ENCODE peak calls at places on chromosome 21, in nine cellular contexts. One of them, this sample, is unnamed.

GRCh38 chr21:36606292-36606982 is 92.5 kb upstream of the SIM2 start:
- DNase-seq in GM19239: no peak
- DNase-seq in MCF 10A: no peak
- DNase-seq in Right ventricle myocardium superior: no peak
- DNase-seq in anterior cingulate cortex: no peak
- DNase-seq in NCI-H1092 treated with DMSO at 0.1 percent for 48 hours: no peak
- DNase-seq in T47D: no peak
- DNase-seq in progenitor cell of endocrine pancreas: no peak
- DNase-seq in IMR-90: no peak
- DNase-seq in this sample: no peak

GRCh38 chr21:44332965-44333364 is 6.2 kb downstream of the CFAP410 start:
- DNase-seq in T47D: no peak
- DNase-seq in anterior cingulate cortex: no peak
- DNase-seq in NCI-H1092 treated with DMSO at 0.1 percent for 48 hours: no peak
- DNase-seq in MCF 10A: no peak
- DNase-seq in GM19239: no peak
- DNase-seq in Right ventricle myocardium superior: no peak
- DNase-seq in IMR-90: no peak
- DNase-seq in progenitor cell of endocrine pancreas: no peak
- DNase-seq in this sample: no peak

GRCh38 chr21:27550258-27550657 is 583.4 kb upstream of the ADAMTS5 start:
- DNase-seq in IMR-90: peak; percentile 37
- DNase-seq in progenitor cell of endocrine pancreas: no peak
- DNase-seq in NCI-H1092 treated with DMSO at 0.1 percent for 48 hours: peak; percentile 7
- DNase-seq in MCF 10A: no peak
- DNase-seq in T47D: no peak
- DNase-seq in anterior cingulate cortex: no peak
- DNase-seq in Right ventricle myocardium superior: no peak
- DNase-seq in GM19239: no peak
- DNase-seq in this sample: no peak

GRCh38 chr21:45000637-45001133 is 60.9 kb downstream of the SLX9 start:
- DNase-seq in IMR-90: no peak
- DNase-seq in NCI-H1092 treated with DMSO at 0.1 percent for 48 hours: no peak
- DNase-seq in T47D: no peak
- DNase-seq in MCF 10A: no peak
- DNase-seq in GM19239: no peak
- DNase-seq in Right ventricle myocardium superior: no peak
- DNase-seq in anterior cingulate cortex: no peak
- DNase-seq in progenitor cell of endocrine pancreas: no peak
- DNase-seq in this sample: no peak

GRCh38 chr21:38165466-38166213 is 91.2 kb upstream of the KCNJ15 start:
- DNase-seq in GM19239: no peak
- DNase-seq in MCF 10A: no peak
- DNase-seq in NCI-H1092 treated with DMSO at 0.1 percent for 48 hours: peak; percentile 17
- DNase-seq in IMR-90: peak; percentile 59
- DNase-seq in Right ventricle myocardium superior: no peak
- DNase-seq in progenitor cell of endocrine pancreas: no peak
- DNase-seq in T47D: no peak
- DNase-seq in anterior cingulate cortex: no peak
- DNase-seq in this sample: no peak

GRCh38 chr21:19123053-19123452 is 719.5 kb upstream of the TMPRSS15 start:
- DNase-seq in NCI-H1092 treated with DMSO at 0.1 percent for 48 hours: peak; percentile 50
- DNase-seq in Right ventricle myocardium superior: no peak
- DNase-seq in IMR-90: no peak
- DNase-seq in progenitor cell of endocrine pancreas: no peak
- DNase-seq in MCF 10A: no peak
- DNase-seq in T47D: no peak
- DNase-seq in GM19239: no peak
- DNase-seq in anterior cingulate cortex: no peak
- DNase-seq in this sample: no peak

GRCh38 chr21:39441502-39442475 is 3.8 kb downstream of the LCA5L start:
- DNase-seq in anterior cingulate cortex: no peak
- DNase-seq in progenitor cell of endocrine pancreas: no peak
- DNase-seq in T47D: peak; percentile 30
- DNase-seq in GM19239: peak; percentile 23
- DNase-seq in Right ventricle myocardium superior: no peak
- DNase-seq in IMR-90: peak; percentile 68
- DNase-seq in NCI-H1092 treated with DMSO at 0.1 percent for 48 hours: peak; percentile 62
- DNase-seq in MCF 10A: peak; percentile 61
- DNase-seq in this sample: no peak

GRCh38 chr21:32499249-32500055 is 85.9 kb downstream of the TCP10L start:
- DNase-seq in NCI-H1092 treated with DMSO at 0.1 percent for 48 hours: no peak
- DNase-seq in IMR-90: peak; percentile 62
- DNase-seq in Right ventricle myocardium superior: peak; percentile 55
- DNase-seq in T47D: no peak
- DNase-seq in anterior cingulate cortex: no peak
- DNase-seq in MCF 10A: peak; percentile 29
- DNase-seq in GM19239: no peak
- DNase-seq in progenitor cell of endocrine pancreas: no peak
- DNase-seq in this sample: no peak

GRCh38 chr21:31289702-31290101 is 54.4 kb downstream of the TIAM1 start:
- DNase-seq in MCF 10A: no peak
- DNase-seq in Right ventricle myocardium superior: no peak
- DNase-seq in progenitor cell of endocrine pancreas: no peak
- DNase-seq in GM19239: no peak
- DNase-seq in anterior cingulate cortex: no peak
- DNase-seq in IMR-90: no peak
- DNase-seq in T47D: no peak
- DNase-seq in NCI-H1092 treated with DMSO at 0.1 percent for 48 hours: no peak
- DNase-seq in this sample: no peak

GRCh38 chr21:39961251-39961650 is 94.0 kb downstream of the PCP4 start:
- DNase-seq in progenitor cell of endocrine pancreas: no peak
- DNase-seq in NCI-H1092 treated with DMSO at 0.1 percent for 48 hours: no peak
- DNase-seq in MCF 10A: no peak
- DNase-seq in anterior cingulate cortex: no peak
- DNase-seq in IMR-90: no peak
- DNase-seq in Right ventricle myocardium superior: no peak
- DNase-seq in GM19239: no peak
- DNase-seq in T47D: no peak
- DNase-seq in this sample: no peak

GRCh38 chr21:10521091-10521598 is at the start of gene TPTE:
- DNase-seq in MCF 10A: no peak
- DNase-seq in Right ventricle myocardium superior: no peak
- DNase-seq in T47D: no peak
- DNase-seq in progenitor cell of endocrine pancreas: no peak
- DNase-seq in IMR-90: no peak
- DNase-seq in NCI-H1092 treated with DMSO at 0.1 percent for 48 hours: no peak
- DNase-seq in anterior cingulate cortex: no peak
- DNase-seq in GM19239: no peak
- DNase-seq in this sample: no peak

GRCh38 chr21:43269461-43269860 is 100.7 kb downstream of the CRYAA start:
- DNase-seq in IMR-90: no peak
- DNase-seq in MCF 10A: peak; percentile 30
- DNase-seq in NCI-H1092 treated with DMSO at 0.1 percent for 48 hours: no peak
- DNase-seq in progenitor cell of endocrine pancreas: no peak
- DNase-seq in T47D: no peak
- DNase-seq in GM19239: peak; percentile 62
- DNase-seq in Right ventricle myocardium superior: peak; percentile 30
- DNase-seq in anterior cingulate cortex: no peak
- DNase-seq in this sample: no peak

GRCh38 chr21:34707876-34708325 is 39.1 kb downstream of the CLIC6 start:
- DNase-seq in T47D: no peak
- DNase-seq in NCI-H1092 treated with DMSO at 0.1 percent for 48 hours: no peak
- DNase-seq in IMR-90: no peak
- DNase-seq in MCF 10A: no peak
- DNase-seq in anterior cingulate cortex: no peak
- DNase-seq in GM19239: peak; percentile 54
- DNase-seq in Right ventricle myocardium superior: no peak
- DNase-seq in progenitor cell of endocrine pancreas: no peak
- DNase-seq in this sample: no peak

GRCh38 chr21:39037807-39038405 is 145.3 kb downstream of the PSMG1 start:
- DNase-seq in NCI-H1092 treated with DMSO at 0.1 percent for 48 hours: no peak
- DNase-seq in Right ventricle myocardium superior: no peak
- DNase-seq in anterior cingulate cortex: no peak
- DNase-seq in GM19239: no peak
- DNase-seq in MCF 10A: no peak
- DNase-seq in progenitor cell of endocrine pancreas: no peak
- DNase-seq in IMR-90: peak; percentile 52
- DNase-seq in T47D: no peak
- DNase-seq in this sample: no peak

GRCh38 chr21:32184485-32184884 is 94.4 kb downstream of the MIS18A start:
- DNase-seq in MCF 10A: no peak
- DNase-seq in IMR-90: no peak
- DNase-seq in T47D: no peak
- DNase-seq in NCI-H1092 treated with DMSO at 0.1 percent for 48 hours: no peak
- DNase-seq in progenitor cell of endocrine pancreas: no peak
- DNase-seq in anterior cingulate cortex: no peak
- DNase-seq in Right ventricle myocardium superior: no peak
- DNase-seq in GM19239: no peak
- DNase-seq in this sample: no peak

This sample was measured in neuronal stem cell.